ENCODE peak calls at places on chromosomes 11 and 22, in eight cellular contexts. K, M, O, I, W, H, E and V are unnamed samples.

GRCh38 chr11:77066229-77067023 is at the start of gene CAPN5:
- DNase-seq in W (peak), O (peak), E (peak), I (peak), H (peak), K (peak), M (peak), V (peak)

GRCh38 chr22:48820481-48821345 is 1007.0 kb downstream of the BRD1 start:
- DNase-seq in I (no peak), O (no peak), E (no peak), K (no peak), M (no peak), W (no peak), H (no peak), V (no peak)

GRCh38 chr11:18461909-18462308 is 6.3 kb downstream of the LDHAL6A start:
- DNase-seq in M (no peak), O (no peak), K (no peak), H (no peak), I (no peak), E (no peak), W (no peak), V (no peak)

GRCh38 chr11:61904539-61905048 is 12.8 kb downstream of the RAB3IL1 start:
- DNase-seq in O (peak), E (peak), H (no peak), M (no peak), K (no peak), W (no peak), I (no peak), V (no peak)

GRCh38 chr11:68892576-68892975 is 11.1 kb downstream of the MRPL21 start:
- DNase-seq in H (no peak), O (no peak), K (no peak), E (no peak), M (no peak), W (no peak), I (no peak), V (no peak)

GRCh38 chr11:7911011-7911410 is 20.1 kb downstream of the OR10A6 start:
- DNase-seq in E (no peak), H (no peak), O (no peak), I (no peak), K (no peak), M (no peak), W (no peak), V (no peak)

GRCh38 chr22:45934659-45935341 is 42.2 kb downstream of the WNT7B start:
- DNase-seq in M (peak), W (peak), H (peak), K (no peak), E (no peak), I (no peak), O (peak), V (no peak)

GRCh38 chr11:2891901-2892214 is 6.3 kb upstream of the CDKN1C start:
- DNase-seq in W (no peak), I (no peak), O (no peak), H (no peak), K (no peak), M (no peak), E (no peak), V (no peak)

GRCh38 chr22:47204002-47204979 is 441.8 kb downstream of the TBC1D22A start:
- DNase-seq in W (no peak), I (no peak), E (no peak), M (no peak), O (no peak), K (no peak), H (no peak), V (no peak)

GRCh38 chr11:6353367-6353987 is 33.2 kb upstream of the CAVIN3 start:
- DNase-seq in K (peak), M (no peak), O (peak), W (no peak), E (peak), I (peak), H (peak), V (peak)

GRCh38 chr11:128628686-128629085 is 41.3 kb upstream of the ETS1 start:
- DNase-seq in W (no peak), H (no peak), K (no peak), O (no peak), E (peak), I (peak), M (no peak), V (no peak)

GRCh38 chr11:125944350-125945010 is 1.4 kb upstream of the VSIG10L2 start:
- DNase-seq in W (no peak), E (no peak), M (no peak), O (no peak), H (no peak), K (no peak), I (no peak), V (no peak)

GRCh38 chr11:9396310-9396709 is 11.9 kb downstream of the IPO7 start:
- DNase-seq in O (no peak), M (no peak), I (no peak), W (no peak), H (no peak), K (no peak), E (no peak), V (no peak)

GRCh38 chr11:70111269-70112016 is 33.3 kb downstream of the ANO1 start:
- DNase-seq in M (no peak), K (no peak), W (no peak), I (no peak), H (peak), O (peak), E (no peak), V (no peak)

GRCh38 chr11:12213920-12214319 is 103.5 kb downstream of the MICAL2 start:
- DNase-seq in E (no peak), M (no peak), W (no peak), O (no peak), K (no peak), I (no peak), H (peak), V (no peak)

GRCh38 chr11:32304521-32304920 is 130.8 kb downstream of the WT1 start:
- DNase-seq in I (no peak), O (no peak), W (no peak), M (no peak), H (no peak), K (no peak), E (no peak), V (no peak)